ENCODE peak calls at places on chromosomes 4 and X, in seven cellular contexts. A is NCI-H1105 treated with DMSO at 0.1 percent for 48 hours; D is GM12865; M is activated T-cell treated with anti-CD3 and anti-CD28 coated beads, Interleukin-2, amount 50 U/mL, for 72 hours; K is GM06990; C is MG63; R is NCI-H524. L is an unnamed sample.
A peak's percentile ranks its signal among the peaks of the same experiment; 100 is the strongest.

GRCh38 chr4:158121203-158121586 is 51.6 kb downstream of the GASK1B start:
- DNase-seq in A (no peak), D (no peak), M (no peak), K (no peak), C (peak; percentile 90), R (no peak), L (no peak)

GRCh38 chr4:8590546-8590880 is 2.1 kb upstream of the CPZ start:
- DNase-seq in A (no peak), D (no peak), M (no peak), K (no peak), C (no peak), R (no peak), L (no peak)

GRCh38 chr4:36676139-36677050 is 395.0 kb downstream of the DTHD1 start:
- DNase-seq in A (no peak), D (no peak), M (no peak), K (no peak), C (no peak), R (no peak), L (no peak)

GRCh38 chr4:56995525-56995924 is 16.8 kb downstream of the POLR2B start:
- DNase-seq in A (peak; percentile 4), D (no peak), M (no peak), K (no peak), C (peak; percentile 84), R (no peak), L (no peak)

GRCh38 chrX:114800719-114801118 is 216.7 kb downstream of the IL13RA2 start:
- DNase-seq in A (no peak), D (no peak), M (no peak), K (no peak), C (peak; percentile 23), R (no peak), L (no peak)

GRCh38 chrX:131821945-131822622 is 201.0 kb upstream of the STK26 start:
- DNase-seq in A (no peak), D (peak; percentile 24), M (peak; percentile 78), K (peak; percentile 67), C (no peak), R (no peak), L (no peak)

GRCh38 chrX:15737188-15737956 is 698 bp upstream of the CA5B start:
- DNase-seq in A (no peak), D (peak; percentile 2), M (no peak), K (no peak), C (no peak), R (no peak), L (no peak)

GRCh38 chrX:67583171-67583570 is 39.4 kb downstream of the AR start:
- DNase-seq in A (no peak), D (no peak), M (no peak), K (no peak), C (no peak), R (no peak), L (no peak)